ENCODE peak calls at places on chromosomes 7 and 10, in nine cellular contexts. V is SJSA1, Y is fibroblast of lung, T is Panc1, I is upper lobe of right lung, H is ovary, Z is uterus, F is Peyer's patch, D is small intestine. N is an unnamed sample.

GRCh38 chr10:86357041-86357440 is 9.6 kb downstream of the GRID1 start:
- DNase-seq in V (no peak), Y (no peak), T (no peak), I (peak; percentile 53), H (no peak), Z (no peak), F (no peak), D (no peak), N (no peak)

GRCh38 chr10:42962120-42962901 is 114.6 kb upstream of the RET start:
- DNase-seq in V (peak; percentile 34), Y (no peak), T (no peak), I (peak; percentile 56), H (peak; percentile 16), Z (no peak), F (peak; percentile 31), D (no peak), N (no peak)

GRCh38 chr7:37083311-37084096 is 359.2 kb upstream of the AOAH start:
- DNase-seq in V (no peak), Y (peak; percentile 60), T (no peak), I (no peak), H (no peak), Z (peak; percentile 49), F (no peak), D (no peak), N (no peak)

GRCh38 chr7:48964074-48964473 is 39.7 kb downstream of the CDC14C start:
- DNase-seq in V (no peak), Y (peak; percentile 85), T (no peak), I (no peak), H (no peak), Z (no peak), F (no peak), D (no peak), N (no peak)

GRCh38 chr10:78408671-78409472 is 375.2 kb downstream of the RPS24 start:
- DNase-seq in V (no peak), Y (peak; percentile 76), T (no peak), I (peak; percentile 91), H (peak; percentile 82), Z (peak; percentile 82), F (peak; percentile 48), D (peak; percentile 3), N (no peak)

GRCh38 chr7:8176370-8177081 is 85.4 kb downstream of the ICA1 start:
- DNase-seq in V (no peak), Y (no peak), T (no peak), I (no peak), H (no peak), Z (no peak), F (peak; percentile 84), D (peak; percentile 55), N (peak; percentile 75)

GRCh38 chr10:59635502-59636290 is 74.0 kb downstream of the SLC16A9 start:
- DNase-seq in V (no peak), Y (peak; percentile 29), T (no peak), I (no peak), H (no peak), Z (no peak), F (no peak), D (no peak), N (no peak)

GRCh38 chr7:128405345-128406146 is 4.2 kb downstream of the IMPDH1 start:
- DNase-seq in V (no peak), Y (peak; percentile 45), T (no peak), I (peak; percentile 82), H (peak; percentile 75), Z (peak; percentile 55), F (peak; percentile 72), D (peak; percentile 44), N (peak; percentile 71)

GRCh38 chr10:14953452-14954000 is 370 bp downstream of the DCLRE1C start:
- DNase-seq in V (peak; percentile 66), Y (peak; percentile 73), T (no peak), I (no peak), H (no peak), Z (no peak), F (peak; percentile 71), D (peak; percentile 46), N (peak; percentile 46)

GRCh38 chr7:18798018-18798906 is 302.7 kb downstream of the HDAC9 start:
- DNase-seq in V (no peak), Y (peak; percentile 95), T (no peak), I (no peak), H (no peak), Z (no peak), F (no peak), D (no peak), N (no peak)

GRCh38 chr7:1813394-1814088 is 143.5 kb downstream of the ELFN1 start:
- DNase-seq in V (no peak), Y (no peak), T (no peak), I (peak; percentile 55), H (no peak), Z (no peak), F (no peak), D (no peak), N (no peak)

GRCh38 chr10:20627918-20628499 is 269.1 kb downstream of the NEBL start:
- DNase-seq in V (no peak), Y (no peak), T (no peak), I (no peak), H (no peak), Z (no peak), F (no peak), D (no peak), N (no peak)

GRCh38 chr10:19500959-19501358 is 315.3 kb upstream of the PLXDC2 start:
- DNase-seq in V (no peak), Y (no peak), T (no peak), I (no peak), H (no peak), Z (no peak), F (no peak), D (no peak), N (no peak)

GRCh38 chr7:2713370-2713769 is 25.4 kb downstream of the AMZ1 start:
- DNase-seq in V (no peak), Y (no peak), T (no peak), I (no peak), H (no peak), Z (no peak), F (no peak), D (no peak), N (no peak)

GRCh38 chr7:362416-363096 is 72.6 kb downstream of the FOXL3 start:
- DNase-seq in V (no peak), Y (no peak), T (no peak), I (peak; percentile 62), H (peak; percentile 55), Z (no peak), F (peak; percentile 72), D (peak; percentile 45), N (peak; percentile 85)

GRCh38 chr7:5388273-5388866 is 35.3 kb downstream of the TNRC18 start:
- DNase-seq in V (no peak), Y (no peak), T (no peak), I (no peak), H (no peak), Z (no peak), F (no peak), D (no peak), N (no peak)
- H3K36me3 ChIP-seq in V (peaks cover 39% of the 10 kb centered on the region), Y (peaks cover 20% of the 10 kb centered on the region), T (peaks cover 4% of the 10 kb centered on the region), I (peaks cover 76% of the 10 kb centered on the region), H (no peaks in the 10 kb centered on the region), Z (no peaks in the 10 kb centered on the region), F (peaks cover 70% of the 10 kb centered on the region), D (peaks cover 33% of the 10 kb centered on the region), N (peaks cover 53% of the 10 kb centered on the region)

GRCh38 chr7:139774376-139774775 is 3.4 kb downstream of the HIPK2 start:
- DNase-seq in V (no peak), Y (peak; percentile 93), T (peak; percentile 67), I (no peak), H (no peak), Z (no peak), F (no peak), D (no peak), N (no peak)

GRCh38 chr7:139771001-139771956 is 6.5 kb downstream of the HIPK2 start:
- DNase-seq in V (peak; percentile 47), Y (peak; percentile 90), T (peak; percentile 82), I (no peak), H (no peak), Z (no peak), F (no peak), D (no peak), N (no peak)

GRCh38 chr7:139772115-139772514 is 5.7 kb downstream of the HIPK2 start:
- DNase-seq in V (no peak), Y (no peak), T (no peak), I (no peak), H (no peak), Z (no peak), F (no peak), D (no peak), N (no peak)

GRCh38 chr7:139772837-139773236 is 5.0 kb downstream of the HIPK2 start:
- DNase-seq in V (no peak), Y (no peak), T (no peak), I (no peak), H (no peak), Z (no peak), F (no peak), D (no peak), N (no peak)

DNA sequence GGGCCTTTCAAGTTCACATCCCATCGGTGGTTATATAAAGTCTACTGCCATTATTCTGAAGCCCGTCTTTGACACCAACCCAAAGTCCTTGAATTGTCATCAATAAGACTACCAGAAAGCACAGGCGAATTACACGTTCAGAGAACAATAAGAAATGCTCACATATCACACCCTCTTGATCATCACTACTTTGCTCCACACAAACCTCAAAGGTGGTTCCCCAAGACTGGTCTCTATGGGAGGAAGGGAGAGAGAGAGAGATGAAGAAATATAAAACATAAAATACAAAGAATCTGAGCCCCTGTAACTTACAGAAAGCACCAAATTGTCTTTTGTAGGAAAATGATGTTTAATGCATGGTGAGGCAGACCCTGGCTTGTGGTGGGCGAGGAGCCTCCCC is 4.4 kb downstream of the HIPK2 start:
- DNase-seq in V (no peak), Y (no peak), T (no peak), I (no peak), H (no peak), Z (no peak), F (no peak), D (no peak), N (no peak)
- H3K27ac ChIP-seq in V (no peak overlapping the region), Y (no peak overlapping the region), T (no peak overlapping the region), I (no peak overlapping the region), H (no peak overlapping the region), Z (no peak overlapping the region), F (no peak overlapping the region), D (peak overlapping the region; percentile 48), N (no peak overlapping the region)

GRCh38 chr7:140375323-140375722 is 23.0 kb downstream of the SLC37A3 start:
- DNase-seq in V (no peak), Y (no peak), T (no peak), I (no peak), H (no peak), Z (no peak), F (no peak), D (no peak), N (no peak)
- H3K36me3 ChIP-seq in V (peaks cover 10% of the 10 kb centered on the region), Y (no peaks in the 10 kb centered on the region), T (no peaks in the 10 kb centered on the region), I (peaks cover 24% of the 10 kb centered on the region), H (no peaks in the 10 kb centered on the region), Z (no peaks in the 10 kb centered on the region), F (peaks cover 25% of the 10 kb centered on the region), D (no peaks in the 10 kb centered on the region), N (peaks cover 9% of the 10 kb centered on the region)

DNA sequence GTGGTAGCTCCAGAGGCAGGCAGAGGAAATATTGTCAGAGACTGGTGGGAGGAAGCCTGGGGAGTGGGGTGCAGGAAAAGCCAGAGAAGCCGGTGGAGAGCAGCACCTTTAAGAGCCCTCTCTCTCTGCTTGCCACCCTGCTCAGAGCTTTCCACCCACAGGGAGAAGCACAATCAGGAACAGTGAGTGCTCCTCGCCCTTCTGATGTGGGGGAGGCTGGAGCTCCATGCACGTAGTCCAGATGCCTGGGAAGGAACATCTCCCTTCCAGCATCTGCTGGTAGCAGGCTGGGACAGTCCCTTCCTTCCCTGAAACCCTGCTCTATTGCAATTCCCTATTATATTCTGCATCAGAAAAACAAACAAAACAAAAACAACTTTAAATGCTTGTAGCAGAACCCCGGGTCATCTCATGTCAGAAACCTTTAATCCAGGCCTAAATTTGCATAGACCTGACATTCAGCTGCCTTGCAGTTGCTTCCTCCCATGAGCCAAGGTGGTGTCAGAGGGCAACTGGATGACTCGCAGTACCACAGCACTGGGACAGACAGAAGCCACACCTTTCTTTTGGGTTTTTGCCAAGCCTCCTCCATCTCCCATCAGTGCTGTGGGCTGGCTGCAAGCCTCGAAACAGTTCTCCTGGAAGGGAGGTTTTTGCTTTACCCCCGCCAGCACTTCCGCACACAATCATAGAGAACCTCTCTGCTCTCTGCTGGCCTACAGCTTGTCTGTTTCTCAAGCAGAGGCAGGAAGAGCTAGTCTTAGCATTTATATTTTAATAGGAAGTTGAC is 13.1 kb downstream of the AVPI1 start:
- DNase-seq in V (no peak), Y (peak; percentile 64), T (no peak), I (no peak), H (peak; percentile 71), Z (peak; percentile 54), F (no peak), D (peak; percentile 33), N (no peak)
- H3K27ac ChIP-seq in V (no peak overlapping the region), Y (no peak overlapping the region), T (no peak overlapping the region), I (no peak overlapping the region), H (no peak overlapping the region), Z (peak overlapping the region; percentile 69), F (no peak overlapping the region), D (no peak overlapping the region), N (no peak overlapping the region)